ENCODE peak calls at places on chromosomes 11 and 22, in five cellular contexts. W, L, T, A and N are unnamed samples.

GRCh38 chr22:40396882-40397281 is 26.5 kb downstream of the SGSM3 start:
- DNase-seq in L (no peak), T (no peak), W (peak; percentile 54), A (peak; percentile 92), N (peak; percentile 60)

GRCh38 chr11:77705877-77706579 is 68.4 kb upstream of the CLNS1A start:
- DNase-seq in A (no peak), W (no peak), T (no peak), L (no peak), N (no peak)

GRCh38 chr11:75562836-75563484 is 907 bp downstream of the SERPINH1 start:
- DNase-seq in L (no peak), W (peak; percentile 83), T (no peak), A (peak; percentile 72), N (peak; percentile 95)

GRCh38 chr11:112881461-112881860 is 79.8 kb upstream of the NCAM1 start:
- DNase-seq in T (no peak), W (peak; percentile 42), A (no peak), L (no peak), N (peak; percentile 79)

GRCh38 chr11:65865550-65866172 is 5.4 kb downstream of the MUS81 start:
- DNase-seq in W (no peak), A (no peak), L (no peak), T (no peak), N (no peak)

GRCh38 chr11:22688914-22689313 is 22.5 kb downstream of the GAS2 start:
- DNase-seq in L (no peak), A (no peak), W (no peak), T (no peak), N (no peak)

GRCh38 chr11:76669901-76670474 is 559 bp downstream of the LRRC32 start:
- DNase-seq in W (peak; percentile 78), T (no peak), L (no peak), A (peak; percentile 77), N (peak; percentile 46)

GRCh38 chr22:30830907-30831306 is 136.2 kb downstream of the OSBP2 start:
- DNase-seq in T (no peak), A (peak; percentile 92), W (peak; percentile 96), L (peak; percentile 81), N (no peak)

GRCh38 chr22:45120931-45121330 is 42.8 kb upstream of the NUP50 start:
- DNase-seq in W (no peak), T (no peak), A (no peak), L (no peak), N (no peak)

GRCh38 chr22:27474711-27475547 is 326.6 kb downstream of the MN1 start:
- DNase-seq in L (peak; percentile 66), A (peak; percentile 76), W (peak; percentile 96), T (no peak), N (no peak)

GRCh38 chr11:111602865-111603632 is 800 bp downstream of the SIK2 start:
- DNase-seq in A (no peak), W (peak; percentile 64), L (no peak), T (no peak), N (peak; percentile 69)

GRCh38 chr11:17748761-17749721 is 14.5 kb downstream of the KCNC1 start:
- DNase-seq in A (no peak), T (no peak), L (no peak), W (no peak), N (no peak)

GRCh38 chr22:23149743-23150238 is 4.5 kb downstream of the RAB36 start:
- DNase-seq in T (no peak), W (no peak), A (no peak), L (no peak), N (no peak)

GRCh38 chr11:91851908-91852307 is 372.7 kb upstream of the FAT3 start:
- DNase-seq in W (no peak), A (no peak), T (no peak), L (no peak), N (no peak)

GRCh38 chr11:6233984-6234313 is 487 bp downstream of the FHIP1B start:
- DNase-seq in W (peak; percentile 49), L (no peak), T (no peak), A (no peak), N (peak; percentile 39)

GRCh38 chr22:48758021-48758561 is 1069.6 kb downstream of the BRD1 start:
- DNase-seq in L (no peak), W (no peak), T (no peak), A (no peak), N (no peak)

GRCh38 chr11:132278801-132279574 is 908.6 kb downstream of the NTM start:
- DNase-seq in W (peak; percentile 60), T (peak; percentile 4), A (peak; percentile 4), L (no peak), N (peak; percentile 35)

GRCh38 chr11:80320765-80321164 is 879.9 kb upstream of the TENM4 start:
- DNase-seq in W (no peak), T (no peak), L (no peak), A (no peak), N (no peak)

GRCh38 chr22:23193420-23193819 is 13.1 kb downstream of the BCR start:
- DNase-seq in L (no peak), A (no peak), T (no peak), W (no peak), N (no peak)

GRCh38 chr11:44279483-44279882 is 30.5 kb downstream of the ALX4 start:
- DNase-seq in W (no peak), T (no peak), A (no peak), L (no peak), N (no peak)

GRCh38 chr11:33706546-33706945 is 5.9 kb upstream of the C11orf91 start:
- DNase-seq in A (peak; percentile 69), W (no peak), L (no peak), T (no peak), N (no peak)

GRCh38 chr11:118530683-118531596 is at the start of gene TMEM25:
- DNase-seq in A (peak; percentile 69), L (no peak), W (peak; percentile 64), T (no peak), N (peak; percentile 87)

GRCh38 chr11:20604864-20605601 is 5.6 kb downstream of the SLC6A5 start:
- DNase-seq in W (no peak), T (no peak), L (no peak), A (no peak), N (no peak)
- TF ChIP-seq EZH2 in W (no peak), T (no peak), L (no peak), A (peak; percentile 90), N (no peak)

GRCh38 chr22:41915035-41915782 is at the start of gene SHISA8:
- DNase-seq in L (no peak), A (peak; percentile 27), W (peak; percentile 71), T (no peak), N (peak; percentile 79)

GRCh38 chr22:41914611-41915034 is 251 bp downstream of the SHISA8 start:
- DNase-seq in T (no peak), L (no peak), A (no peak), W (no peak), N (peak; percentile 58)

GRCh38 chr22:41912338-41913039 is 2.4 kb downstream of the SHISA8 start:
- DNase-seq in A (no peak), W (no peak), L (no peak), T (no peak), N (no peak)

GRCh38 chr22:41913040-41913719 is 1.7 kb downstream of the SHISA8 start:
- DNase-seq in L (no peak), A (no peak), W (no peak), T (no peak), N (no peak)

DNA sequence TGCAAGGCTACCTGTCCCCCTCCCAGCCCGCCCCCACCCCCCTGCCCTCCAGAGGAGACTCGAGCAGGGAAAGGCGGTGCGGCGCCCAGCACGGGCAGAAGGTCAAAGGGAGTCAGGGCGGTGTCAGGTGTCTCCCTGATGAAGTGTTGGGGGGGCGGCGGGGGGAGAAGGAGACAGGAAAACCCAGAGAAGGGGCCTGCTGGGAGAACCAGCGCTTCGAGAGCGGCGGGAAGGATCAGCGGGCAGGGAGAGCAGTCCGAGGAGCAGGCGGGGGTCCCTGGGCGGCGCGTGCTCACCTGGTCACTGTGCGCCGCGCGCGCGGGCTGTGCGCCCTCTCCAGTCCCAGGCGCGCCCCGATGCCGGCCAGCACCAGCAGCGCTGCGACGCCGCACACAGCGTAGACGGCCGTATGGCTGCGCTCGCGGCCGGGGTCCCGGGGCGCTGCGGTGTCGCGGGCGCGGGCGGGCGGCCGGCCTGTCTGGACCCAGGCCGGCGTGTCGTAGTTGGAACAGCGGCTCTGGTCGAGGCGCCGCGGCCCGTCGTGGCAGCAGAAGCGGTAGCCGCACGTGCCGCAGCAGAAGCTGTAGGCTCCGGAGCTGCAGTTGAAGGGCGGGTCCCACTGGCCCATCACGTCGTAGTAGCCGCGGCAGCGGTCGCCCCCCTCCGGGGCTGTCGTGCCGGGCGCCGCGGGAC is 886 bp downstream of the SHISA8 start:
- DNase-seq in A (no peak), T (no peak), L (no peak), W (peak; percentile 18), N (peak; percentile 74)
- TF ChIP-seq EZH2 in A (peak; percentile 67), T (no peak), L (no peak), W (peak; percentile 8), N (peak; percentile 87)

GRCh38 chr11:129375731-129376657 is at the start of gene BARX2:
- DNase-seq in L (peak; percentile 26), A (peak; percentile 47), W (peak; percentile 86), T (no peak), N (peak; percentile 91)
- TF ChIP-seq EZH2 in L (no peak), A (no peak), W (no peak), T (no peak), N (no peak)

DNA sequence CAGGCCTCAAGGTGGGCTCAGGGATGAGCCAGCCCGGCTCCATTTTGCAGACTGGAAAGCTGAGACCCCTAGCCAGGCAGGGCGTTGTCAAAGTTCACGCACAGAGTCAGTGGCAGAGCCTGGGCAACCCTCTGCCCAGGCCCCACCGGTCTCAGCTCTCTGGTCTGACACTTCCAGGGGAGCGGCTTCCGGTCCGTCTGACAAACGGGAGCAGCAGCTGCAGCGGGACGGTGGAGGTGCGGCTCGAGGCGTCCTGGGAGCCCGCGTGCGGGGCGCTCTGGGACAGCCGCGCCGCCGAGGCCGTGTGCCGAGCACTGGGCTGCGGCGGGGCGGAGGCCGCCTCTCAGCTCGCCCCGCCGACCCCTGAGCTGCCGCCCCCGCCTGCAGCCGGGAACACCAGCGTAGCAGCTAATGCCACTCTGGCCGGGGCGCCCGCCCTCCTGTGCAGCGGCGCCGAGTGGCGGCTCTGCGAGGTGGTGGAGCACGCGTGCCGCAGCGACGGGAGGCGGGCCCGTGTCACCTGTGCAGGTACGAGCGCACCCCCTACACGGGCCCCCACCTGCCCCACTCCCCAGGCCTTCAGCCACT is 36.0 kb downstream of the CD6 start:
- DNase-seq in L (no peak), T (no peak), A (no peak), W (peak; percentile 22), N (peak; percentile 61)
- TF ChIP-seq EZH2 in L (no peak), T (no peak), A (peak; percentile 87), W (no peak), N (peak; percentile 77)